ENCODE peak calls at places on chromosomes 13 and 19, in eight cellular contexts. One of them, this sample, is unnamed.

GRCh38 chr19:52286256-52286655 is 10.7 kb upstream of the ZNF480 start:
- DNase-seq in fibroblast of the aortic adventitia: no peak
- DNase-seq in astrocyte: no peak
- DNase-seq in omental fat pad: no peak
- DNase-seq in NCI-H2081: no peak
- DNase-seq in stimulated activated CD4-positive, alpha-beta T cell treated with anti-CD3 and anti-CD28 coated beads, Interleukin-2, amount 100 ng/mL, for 48 hours: no peak
- DNase-seq in pancreas: no peak
- DNase-seq in left ventricle myocardium inferior: no peak
- DNase-seq in this sample: no peak

GRCh38 chr19:3003046-3003445 is 25.7 kb downstream of the TLE6 start:
- DNase-seq in fibroblast of the aortic adventitia: no peak
- DNase-seq in astrocyte: no peak
- DNase-seq in omental fat pad: no peak
- DNase-seq in NCI-H2081: no peak
- DNase-seq in stimulated activated CD4-positive, alpha-beta T cell treated with anti-CD3 and anti-CD28 coated beads, Interleukin-2, amount 100 ng/mL, for 48 hours: no peak
- DNase-seq in pancreas: no peak
- DNase-seq in left ventricle myocardium inferior: no peak
- DNase-seq in this sample: no peak

GRCh38 chr19:55632463-55632834 is 8.1 kb upstream of the ZNF784 start:
- DNase-seq in fibroblast of the aortic adventitia: peak; percentile 98
- DNase-seq in astrocyte: peak; percentile 84
- DNase-seq in omental fat pad: peak; percentile 100
- DNase-seq in NCI-H2081: peak; percentile 92
- DNase-seq in stimulated activated CD4-positive, alpha-beta T cell treated with anti-CD3 and anti-CD28 coated beads, Interleukin-2, amount 100 ng/mL, for 48 hours: peak; percentile 88
- DNase-seq in pancreas: peak; percentile 90
- DNase-seq in left ventricle myocardium inferior: peak; percentile 44
- DNase-seq in this sample: peak; percentile 94

GRCh38 chr19:12660980-12661379 is 5.6 kb downstream of the MAN2B1 start:
- DNase-seq in fibroblast of the aortic adventitia: no peak
- DNase-seq in astrocyte: no peak
- DNase-seq in omental fat pad: no peak
- DNase-seq in NCI-H2081: no peak
- DNase-seq in stimulated activated CD4-positive, alpha-beta T cell treated with anti-CD3 and anti-CD28 coated beads, Interleukin-2, amount 100 ng/mL, for 48 hours: no peak
- DNase-seq in pancreas: no peak
- DNase-seq in left ventricle myocardium inferior: no peak
- DNase-seq in this sample: no peak

GRCh38 chr19:5156231-5156986 is 184.2 kb downstream of the PTPRS start:
- DNase-seq in fibroblast of the aortic adventitia: no peak
- DNase-seq in astrocyte: no peak
- DNase-seq in omental fat pad: no peak
- DNase-seq in NCI-H2081: no peak
- DNase-seq in stimulated activated CD4-positive, alpha-beta T cell treated with anti-CD3 and anti-CD28 coated beads, Interleukin-2, amount 100 ng/mL, for 48 hours: no peak
- DNase-seq in pancreas: no peak
- DNase-seq in left ventricle myocardium inferior: no peak
- DNase-seq in this sample: no peak

GRCh38 chr19:18789883-18790565 is 1.1 kb downstream of the COMP start:
- DNase-seq in fibroblast of the aortic adventitia: no peak
- DNase-seq in astrocyte: no peak
- DNase-seq in omental fat pad: no peak
- DNase-seq in NCI-H2081: no peak
- DNase-seq in stimulated activated CD4-positive, alpha-beta T cell treated with anti-CD3 and anti-CD28 coated beads, Interleukin-2, amount 100 ng/mL, for 48 hours: peak; percentile 34
- DNase-seq in pancreas: no peak
- DNase-seq in left ventricle myocardium inferior: no peak
- DNase-seq in this sample: no peak

GRCh38 chr19:9871626-9872338 is 36.7 kb downstream of the PIN1 start:
- DNase-seq in fibroblast of the aortic adventitia: no peak
- DNase-seq in astrocyte: no peak
- DNase-seq in omental fat pad: no peak
- DNase-seq in NCI-H2081: peak; percentile 54
- DNase-seq in stimulated activated CD4-positive, alpha-beta T cell treated with anti-CD3 and anti-CD28 coated beads, Interleukin-2, amount 100 ng/mL, for 48 hours: no peak
- DNase-seq in pancreas: no peak
- DNase-seq in left ventricle myocardium inferior: no peak
- DNase-seq in this sample: no peak

GRCh38 chr13:109810761-109811510 is 24.6 kb upstream of the IRS2 start:
- DNase-seq in fibroblast of the aortic adventitia: no peak
- DNase-seq in astrocyte: no peak
- DNase-seq in omental fat pad: no peak
- DNase-seq in NCI-H2081: no peak
- DNase-seq in stimulated activated CD4-positive, alpha-beta T cell treated with anti-CD3 and anti-CD28 coated beads, Interleukin-2, amount 100 ng/mL, for 48 hours: no peak
- DNase-seq in pancreas: no peak
- DNase-seq in left ventricle myocardium inferior: no peak
- DNase-seq in this sample: no peak

GRCh38 chr13:77506874-77507273 is 28.6 kb upstream of the SCEL start:
- DNase-seq in fibroblast of the aortic adventitia: peak; percentile 15
- DNase-seq in astrocyte: peak; percentile 2
- DNase-seq in omental fat pad: no peak
- DNase-seq in NCI-H2081: no peak
- DNase-seq in stimulated activated CD4-positive, alpha-beta T cell treated with anti-CD3 and anti-CD28 coated beads, Interleukin-2, amount 100 ng/mL, for 48 hours: no peak
- DNase-seq in pancreas: no peak
- DNase-seq in left ventricle myocardium inferior: no peak
- DNase-seq in this sample: no peak

GRCh38 chr13:95494082-95494681 is 58.3 kb upstream of the CLDN10 start:
- DNase-seq in fibroblast of the aortic adventitia: peak; percentile 83
- DNase-seq in astrocyte: peak; percentile 46
- DNase-seq in omental fat pad: no peak
- DNase-seq in NCI-H2081: peak; percentile 84
- DNase-seq in stimulated activated CD4-positive, alpha-beta T cell treated with anti-CD3 and anti-CD28 coated beads, Interleukin-2, amount 100 ng/mL, for 48 hours: no peak
- DNase-seq in pancreas: no peak
- DNase-seq in left ventricle myocardium inferior: no peak
- DNase-seq in this sample: peak; percentile 69

This sample was measured in amniotic epithelial cell.